ENCODE peak calls at places on chromosomes 6 and 20, in ten cellular contexts. Z is cardiac fibroblast; N is fibroblast of lung; O is dorsolateral prefrontal cortex; E is neural progenitor cell; T is GM20000; F is CD8-positive, alpha-beta T cell; L is adrenal gland; C is upper lobe of left lung; K is pancreas. X is an unnamed sample.

GRCh38 chr6:39444479-39445019 is 122.0 kb upstream of the KCNK16 start:
- DNase-seq in Z (no peak), E (no peak), L (no peak), N (no peak), C (no peak), T (no peak), F (no peak), K (no peak), O (no peak), X (no peak)

GRCh38 chr6:113856011-113856551 is 1.1 kb upstream of the MARCKS start:
- DNase-seq in F (no peak), E (peak; percentile 53), K (peak; percentile 30), N (peak; percentile 70), Z (peak; percentile 59), T (peak; percentile 53), L (no peak), O (no peak), C (no peak), X (no peak)

GRCh38 chr6:99885051-99885450 is 109.0 kb downstream of the MCHR2 start:
- DNase-seq in O (no peak), T (no peak), F (no peak), E (no peak), L (no peak), C (no peak), K (no peak), N (no peak), Z (no peak), X (no peak)

GRCh38 chr6:41680182-41680965 is 42.1 kb downstream of the MDFI start:
- DNase-seq in F (no peak), O (no peak), L (no peak), Z (no peak), E (peak; percentile 33), N (no peak), K (no peak), C (no peak), T (no peak), X (no peak)

GRCh38 chr20:634526-634925 is 18.5 kb downstream of the SRXN1 start:
- DNase-seq in F (no peak), E (peak; percentile 65), O (peak; percentile 76), C (no peak), N (no peak), K (no peak), Z (no peak), L (no peak), T (no peak), X (no peak)

GRCh38 chr20:12053348-12053747 is 135.7 kb downstream of the BTBD3 start:
- DNase-seq in L (no peak), K (no peak), T (no peak), N (peak; percentile 14), Z (peak; percentile 83), E (no peak), C (no peak), F (no peak), O (no peak), X (no peak)

GRCh38 chr6:52253494-52253893 is 9.2 kb upstream of the IL17F start:
- DNase-seq in K (no peak), F (no peak), C (no peak), L (no peak), T (no peak), Z (no peak), E (no peak), O (no peak), N (no peak), X (no peak)

GRCh38 chr6:35496851-35497570 is at the start of gene TEAD3:
- DNase-seq in C (peak; percentile 69), E (peak; percentile 96), L (peak; percentile 49), Z (peak; percentile 75), T (peak; percentile 96), O (no peak), K (no peak), F (peak; percentile 33), N (peak; percentile 78), X (peak; percentile 47)

GRCh38 chr6:37373822-37374514 is 20.2 kb downstream of the RNF8 start:
- DNase-seq in T (no peak), C (no peak), L (no peak), O (no peak), F (no peak), Z (peak; percentile 56), K (no peak), N (peak; percentile 36), E (no peak), X (no peak)

GRCh38 chr20:8740265-8740664 is 328.6 kb upstream of the PLCB4 start:
- DNase-seq in Z (no peak), E (no peak), T (peak; percentile 15), C (no peak), O (no peak), L (no peak), K (no peak), N (no peak), F (no peak), X (no peak)

GRCh38 chr6:106055442-106055975 is 30.6 kb upstream of the PRDM1 start:
- DNase-seq in E (no peak), N (no peak), O (no peak), L (no peak), T (no peak), F (no peak), Z (no peak), C (no peak), K (no peak), X (no peak)

GRCh38 chr6:119586250-119586882 is 236.8 kb upstream of the MAN1A1 start:
- DNase-seq in L (no peak), E (no peak), Z (no peak), O (peak; percentile 36), N (no peak), C (no peak), T (peak; percentile 26), F (no peak), K (no peak), X (no peak)

GRCh38 chr20:44702776-44703175 is 12.4 kb upstream of the CCN5 start:
- DNase-seq in T (peak; percentile 59), L (peak; percentile 93), E (no peak), C (peak; percentile 66), K (no peak), N (peak; percentile 98), O (peak; percentile 86), Z (peak; percentile 98), F (no peak), X (no peak)

GRCh38 chr6:151070666-151071065 is 169.1 kb upstream of the AKAP12 start:
- DNase-seq in K (no peak), F (no peak), C (no peak), Z (peak; percentile 73), N (peak; percentile 87), E (no peak), T (no peak), O (no peak), L (no peak), X (no peak)

DNA sequence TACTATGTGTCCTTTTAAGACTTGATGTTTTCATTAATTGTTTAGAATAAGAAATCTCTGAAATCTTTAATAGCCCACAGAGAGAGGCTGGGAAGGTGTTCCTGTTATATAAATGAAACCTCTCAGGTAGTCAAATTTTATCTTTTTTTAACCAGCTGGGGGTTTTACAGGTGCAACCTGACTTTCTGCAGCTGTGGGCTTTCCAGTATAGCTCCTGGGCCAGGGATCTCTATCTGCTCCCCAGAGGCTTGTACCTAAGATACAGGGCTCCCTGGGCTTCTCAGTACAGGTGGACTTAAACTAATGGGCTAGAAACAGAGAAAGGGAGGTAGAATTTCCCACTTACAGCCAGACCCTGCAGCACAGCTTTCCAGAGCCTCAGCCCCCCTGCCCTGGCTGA is 49.4 kb downstream of the HLA-C start:
- DNase-seq in N (no peak), K (no peak), L (no peak), Z (no peak), T (no peak), O (no peak), E (no peak), C (no peak), F (no peak), X (no peak)
- TF ChIP-seq CTCF in N (no peak), K (no peak), L (no peak), Z (no peak), T (no peak), O (no peak), E (no peak), C (no peak), F (no peak), X (no peak)

GRCh38 chr20:50496773-50497375 is 13.3 kb upstream of the PTPN1 start:
- DNase-seq in T (no peak), F (no peak), L (no peak), N (no peak), E (no peak), O (no peak), K (no peak), C (no peak), Z (no peak), X (no peak)

GRCh38 chr20:50493881-50494253 is 16.3 kb upstream of the PTPN1 start:
- DNase-seq in E (no peak), C (no peak), N (no peak), T (no peak), K (no peak), F (no peak), Z (no peak), O (no peak), L (no peak), X (no peak)

GRCh38 chr20:50491926-50492634 is 18.1 kb upstream of the PTPN1 start:
- DNase-seq in T (no peak), N (peak; percentile 36), K (no peak), F (no peak), O (no peak), Z (peak; percentile 78), E (no peak), C (no peak), L (peak; percentile 76), X (no peak)

GRCh38 chr20:50491168-50491567 is 19.0 kb upstream of the PTPN1 start:
- DNase-seq in E (no peak), L (no peak), Z (no peak), O (no peak), F (no peak), N (no peak), C (no peak), T (no peak), K (no peak), X (no peak)

GRCh38 chr20:50494428-50494827 is 15.8 kb upstream of the PTPN1 start:
- DNase-seq in C (no peak), O (no peak), T (no peak), E (no peak), N (no peak), L (no peak), F (no peak), Z (no peak), K (no peak), X (no peak)
- TF ChIP-seq CTCF in C (no peak), O (no peak), T (no peak), E (no peak), N (no peak), L (no peak), F (no peak), Z (no peak), K (no peak), X (no peak)

DNA sequence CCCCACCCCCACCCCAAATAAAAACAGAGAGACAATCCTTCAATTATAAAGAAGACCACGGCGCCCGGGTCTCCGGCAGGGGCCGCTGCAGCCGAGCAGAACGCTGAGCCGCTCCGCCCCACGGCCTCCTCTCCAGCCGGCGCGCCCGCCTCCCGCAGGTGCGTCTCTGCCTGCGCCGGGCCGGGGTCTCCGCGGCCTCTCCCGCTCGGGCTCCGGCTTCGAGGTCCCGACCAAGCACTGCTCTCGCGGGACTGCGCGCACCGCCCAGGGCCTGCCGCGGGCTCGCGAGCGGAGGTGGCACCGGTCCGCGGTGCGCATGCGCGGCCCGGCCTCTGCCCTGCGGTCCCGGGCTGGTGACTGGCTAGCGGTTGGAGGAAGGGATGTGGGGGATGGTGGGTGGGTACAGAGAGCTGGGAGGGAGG is 241 bp upstream of the SIRT5 start:
- DNase-seq in F (peak; percentile 97), T (peak; percentile 97), N (peak; percentile 91), K (peak; percentile 93), C (peak; percentile 95), O (peak; percentile 79), L (peak; percentile 95), Z (peak; percentile 96), E (peak; percentile 98), X (peak; percentile 87)
- TF ChIP-seq CTCF in F (peak; percentile 56), T (peak; percentile 18), N (peak; percentile 42), K (peak; percentile 26), C (peak; percentile 48), O (peak; percentile 51), L (peak; percentile 16), Z (peak; percentile 31), E (peak; percentile 67), X (peak; percentile 70)

GRCh38 chr6:154893927-154894326 is 101.2 kb upstream of the TIAM2 start:
- DNase-seq in O (no peak), F (no peak), K (no peak), Z (no peak), L (no peak), T (no peak), N (no peak), E (no peak), C (no peak), X (no peak)
- TF ChIP-seq CTCF in O (no peak), F (no peak), K (no peak), Z (no peak), L (no peak), T (no peak), N (no peak), E (no peak), C (no peak), X (no peak)